ENCODE peak calls at places on chromosomes 2 and 18, in eight cellular contexts. V is activated T-cell treated with anti-CD3 and anti-CD28 coated beads, Interleukin-2, amount 50 U/mL, for 24 hours; Y is AG04450; Q is A172; W is activated naive CD8-positive, alpha-beta T cell treated with anti-CD3 and anti-CD28 coated beads, Interleukin-2, amount 50 U/mL, for 24 hours; N is stimulated activated CD8-positive, alpha-beta memory T cell treated with anti-CD3 and anti-CD28 coated beads, Interleukin-15, amount 100 ng/mL, for 4 hours; U is astrocyte; S is upper lobe of right lung. R is an unnamed sample.

GRCh38 chr2:675051-675450 is 2.2 kb downstream of the TMEM18 start:
- DNase-seq in V (no peak), Y (no peak), Q (no peak), W (no peak), N (no peak), U (no peak), S (no peak), R (no peak)

GRCh38 chr18:73409242-73409641 is 541.5 kb upstream of the NETO1 start:
- DNase-seq in V (no peak), Y (no peak), Q (no peak), W (no peak), N (no peak), U (peak; percentile 16), S (no peak), R (no peak)

GRCh38 chr18:37913051-37913450 is 347.5 kb upstream of the CELF4 start:
- DNase-seq in V (no peak), Y (no peak), Q (no peak), W (no peak), N (no peak), U (no peak), S (no peak), R (no peak)

GRCh38 chr2:9666306-9666705 is 35.5 kb upstream of the YWHAQ start:
- DNase-seq in V (no peak), Y (no peak), Q (peak; percentile 55), W (no peak), N (no peak), U (no peak), S (no peak), R (no peak)

GRCh38 chr2:73176205-73176880 is 26.0 kb upstream of the NOTO start:
- DNase-seq in V (no peak), Y (no peak), Q (no peak), W (peak; percentile 12), N (no peak), U (no peak), S (no peak), R (peak; percentile 59)

GRCh38 chr2:108119026-108119425 is 120.7 kb upstream of the SULT1C3 start:
- DNase-seq in V (no peak), Y (no peak), Q (no peak), W (no peak), N (no peak), U (no peak), S (no peak), R (no peak)

GRCh38 chr2:156242874-156243273 is 89.6 kb downstream of the NR4A2 start:
- DNase-seq in V (no peak), Y (no peak), Q (no peak), W (no peak), N (no peak), U (no peak), S (no peak), R (no peak)

GRCh38 chr2:216765810-216766259 is 70.5 kb upstream of the IGFBP5 start:
- DNase-seq in V (no peak), Y (no peak), Q (no peak), W (no peak), N (no peak), U (no peak), S (no peak), R (no peak)

GRCh38 chr2:176455865-176456291 is 186.6 kb downstream of the MTX2 start:
- DNase-seq in V (no peak), Y (no peak), Q (no peak), W (no peak), N (no peak), U (peak; percentile 38), S (no peak), R (no peak)

GRCh38 chr2:190678444-190679162 is 29.7 kb downstream of the NAB1 start:
- DNase-seq in V (peak; percentile 50), Y (no peak), Q (no peak), W (peak; percentile 30), N (no peak), U (peak; percentile 48), S (no peak), R (peak; percentile 63)

GRCh38 chr2:160394153-160394552 is 99.5 kb downstream of the RBMS1 start:
- DNase-seq in V (no peak), Y (no peak), Q (no peak), W (no peak), N (no peak), U (no peak), S (no peak), R (no peak)

GRCh38 chr2:23457990-23458689 is 73.2 kb downstream of the KLHL29 start:
- DNase-seq in V (no peak), Y (no peak), Q (no peak), W (no peak), N (no peak), U (no peak), S (no peak), R (no peak)

GRCh38 chr18:79252904-79253633 is 142.7 kb upstream of the NFATC1 start:
- DNase-seq in V (no peak), Y (no peak), Q (no peak), W (no peak), N (no peak), U (no peak), S (no peak), R (no peak)

GRCh38 chr2:223950448-223951347 is 5.6 kb upstream of the WDFY1 start:
- DNase-seq in V (no peak), Y (no peak), Q (no peak), W (no peak), N (no peak), U (no peak), S (no peak), R (no peak)

GRCh38 chr2:170817247-170817998 is 736 bp downstream of the GAD1 start:
- DNase-seq in V (peak; percentile 67), Y (no peak), Q (peak; percentile 26), W (peak; percentile 40), N (no peak), U (peak; percentile 29), S (no peak), R (peak; percentile 43)

GRCh38 chr2:69731147-69731546 is 10.8 kb upstream of the ANXA4 start:
- DNase-seq in V (no peak), Y (no peak), Q (no peak), W (no peak), N (no peak), U (no peak), S (no peak), R (no peak)

GRCh38 chr2:96153291-96153713 is 8.1 kb upstream of the DUSP2 start:
- DNase-seq in V (peak; percentile 35), Y (no peak), Q (no peak), W (no peak), N (no peak), U (no peak), S (peak; percentile 46), R (no peak)

GRCh38 chr2:221189431-221189830 is 382.7 kb downstream of the EPHA4 start:
- DNase-seq in V (no peak), Y (no peak), Q (no peak), W (no peak), N (no peak), U (no peak), S (no peak), R (no peak)

GRCh38 chr2:120861191-120861575 is 125.5 kb downstream of the GLI2 start:
- DNase-seq in V (no peak), Y (no peak), Q (no peak), W (no peak), N (no peak), U (peak; percentile 72), S (peak; percentile 19), R (no peak)

GRCh38 chr18:63741769-63742168 is 33.4 kb upstream of the SERPINB7 start:
- DNase-seq in V (no peak), Y (no peak), Q (peak; percentile 4), W (no peak), N (no peak), U (no peak), S (no peak), R (no peak)

GRCh38 chr2:179936654-179937053 is 70.4 kb downstream of the CWC22 start:
- DNase-seq in V (no peak), Y (no peak), Q (peak; percentile 10), W (peak; percentile 42), N (no peak), U (no peak), S (no peak), R (peak; percentile 61)

GRCh38 chr2:124915567-124915966 is 890.5 kb downstream of the CNTNAP5 start:
- DNase-seq in V (no peak), Y (no peak), Q (no peak), W (no peak), N (no peak), U (no peak), S (no peak), R (no peak)

GRCh38 chr2:128302011-128302743 is 16.5 kb downstream of the HS6ST1 start:
- DNase-seq in V (no peak), Y (no peak), Q (peak; percentile 16), W (no peak), N (no peak), U (no peak), S (no peak), R (no peak)

GRCh38 chr18:74508366-74508765 is 12.2 kb downstream of the CNDP2 start:
- DNase-seq in V (no peak), Y (no peak), Q (no peak), W (no peak), N (no peak), U (no peak), S (no peak), R (no peak)

GRCh38 chr2:241808051-241808450 is 942 bp upstream of the NEU4 start:
- DNase-seq in V (no peak), Y (no peak), Q (no peak), W (no peak), N (no peak), U (no peak), S (peak; percentile 43), R (no peak)

GRCh38 chr2:33495683-33496082 is 19.2 kb downstream of the RASGRP3 start:
- DNase-seq in V (no peak), Y (no peak), Q (no peak), W (no peak), N (no peak), U (no peak), S (no peak), R (no peak)

GRCh38 chr2:115422004-115422634 is 979.7 kb downstream of the DPP10 start:
- DNase-seq in V (no peak), Y (no peak), Q (no peak), W (no peak), N (no peak), U (no peak), S (no peak), R (no peak)

GRCh38 chr2:110664135-110664534 is 13.7 kb downstream of the BUB1 start:
- DNase-seq in V (no peak), Y (no peak), Q (no peak), W (no peak), N (no peak), U (no peak), S (no peak), R (no peak)

GRCh38 chr2:169294001-169294675 is 68.2 kb downstream of the LRP2 start:
- DNase-seq in V (no peak), Y (no peak), Q (no peak), W (no peak), N (no peak), U (no peak), S (no peak), R (no peak)

R was measured in activated CD8-positive, alpha-beta T cell treated with anti-CD3 and anti-CD28 coated beads for 36 hours.